ENCODE peak calls at places on chromosome 16, in five cellular contexts. L is endothelial cell of umbilical vein, A is neuronal stem cell, R is testis, U is astrocyte. N is an unnamed sample.

GRCh38 chr16:54867302-54867832 is 63.3 kb upstream of the IRX5 start:
- DNase-seq in L (no peak), A (no peak), R (no peak), U (no peak), N (no peak)

GRCh38 chr16:74842413-74842812 is 67.8 kb upstream of the FA2H start:
- DNase-seq in L (no peak), A (no peak), R (no peak), U (no peak), N (no peak)

GRCh38 chr16:69318911-69319289 is 7.8 kb downstream of the VPS4A start:
- DNase-seq in L (no peak), A (no peak), R (no peak), U (no peak), N (no peak)

GRCh38 chr16:19417640-19418039 is at the start of gene TMC5:
- DNase-seq in L (no peak), A (no peak), R (no peak), U (no peak), N (no peak)

GRCh38 chr16:19136549-19137196 is 22.9 kb downstream of the ITPRIPL2 start:
- DNase-seq in L (no peak), A (no peak), R (no peak), U (no peak), N (no peak)

GRCh38 chr16:17301593-17302135 is 169.1 kb downstream of the XYLT1 start:
- DNase-seq in L (no peak), A (no peak), R (no peak), U (no peak), N (no peak)

GRCh38 chr16:17847234-17847795 is 376.6 kb upstream of the XYLT1 start:
- DNase-seq in L (no peak), A (no peak), R (no peak), U (no peak), N (no peak)

GRCh38 chr16:22192261-22193133 is 13.6 kb upstream of the EEF2K start:
- DNase-seq in L (peak; percentile 99), A (no peak), R (peak; percentile 92), U (peak; percentile 93), N (peak; percentile 61)

GRCh38 chr16:86751081-86752030 is 173.0 kb downstream of the FOXL1 start:
- DNase-seq in L (peak; percentile 86), A (no peak), R (no peak), U (peak; percentile 88), N (no peak)

GRCh38 chr16:2056077-2056476 is 8.3 kb downstream of the TSC2 start:
- DNase-seq in L (no peak), A (no peak), R (no peak), U (no peak), N (no peak)

GRCh38 chr16:23058576-23058975 is 90.7 kb downstream of the USP31 start:
- DNase-seq in L (no peak), A (no peak), R (no peak), U (no peak), N (no peak)

GRCh38 chr16:79656537-79657115 is 56.1 kb upstream of the MAF start:
- DNase-seq in L (no peak), A (no peak), R (no peak), U (no peak), N (no peak)

GRCh38 chr16:1791256-1791942 is 2.1 kb downstream of the IGFALS start:
- DNase-seq in L (no peak), A (no peak), R (no peak), U (no peak), N (no peak)

GRCh38 chr16:54501797-54502196 is 215.2 kb upstream of the IRX3 start:
- DNase-seq in L (no peak), A (no peak), R (no peak), U (no peak), N (no peak)

GRCh38 chr16:26365555-26365954 is 673.8 kb downstream of the HS3ST4 start:
- DNase-seq in L (no peak), A (no peak), R (no peak), U (no peak), N (no peak)

GRCh38 chr16:27113341-27113841 is 46.7 kb downstream of the C16orf82 start:
- DNase-seq in L (no peak), A (no peak), R (no peak), U (no peak), N (peak; percentile 41)

DNA sequence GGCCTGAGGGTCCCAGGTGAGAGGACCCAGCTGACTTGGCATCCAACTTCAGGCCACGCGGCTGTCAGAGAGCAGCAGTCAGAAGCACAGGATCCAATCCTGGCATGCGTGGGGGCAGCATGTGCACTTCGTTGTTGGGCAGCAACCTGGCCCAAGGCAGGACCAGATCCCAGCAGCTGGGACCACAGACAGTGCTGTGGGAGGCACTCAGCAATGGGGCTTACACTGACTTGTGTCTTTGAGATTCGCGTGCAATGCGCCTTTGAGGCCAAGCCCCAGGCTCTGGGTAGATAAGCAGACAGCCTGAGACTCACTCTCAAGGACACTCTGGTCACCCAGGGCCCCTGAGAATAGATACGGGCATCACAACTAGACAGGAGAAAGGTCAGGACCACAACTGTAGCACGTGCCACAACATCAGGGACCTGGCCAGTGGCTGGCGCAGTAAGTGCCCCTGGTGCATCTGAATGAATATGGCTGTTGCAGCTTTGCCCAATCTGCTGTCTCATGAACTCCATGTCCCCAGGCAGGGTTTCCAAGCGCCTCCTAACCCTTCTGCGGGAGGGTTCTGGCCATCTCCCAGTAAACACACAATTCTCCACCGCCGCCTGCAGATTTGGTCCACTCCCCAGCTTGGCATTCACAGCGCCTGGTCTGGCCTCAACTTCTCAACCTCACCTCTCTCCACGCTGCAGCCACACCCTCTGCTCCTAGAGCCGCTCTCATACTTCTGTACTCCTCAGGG is 3.2 kb downstream of the PAM16 start:
- DNase-seq in L (no peak), A (no peak), R (peak; percentile 77), U (no peak), N (no peak)
- H3K36me3 ChIP-seq in L (peaks cover 3% of the 10 kb centered on the region), A (peaks cover 5% of the 10 kb centered on the region), R (no peaks in the 10 kb centered on the region), U (no peaks in the 10 kb centered on the region), N (no peaks in the 10 kb centered on the region)

GRCh38 chr16:51542856-51543510 is 391.9 kb upstream of the SALL1 start:
- DNase-seq in L (no peak), A (peak; percentile 71), R (no peak), U (no peak), N (no peak)
- H3K4me1 ChIP-seq in L (peaks cover 21% of the 10 kb centered on the region), A (peaks cover 42% of the 10 kb centered on the region), R (no peaks in the 10 kb centered on the region), U (peaks cover 20% of the 10 kb centered on the region), N (no peaks in the 10 kb centered on the region)

GRCh38 chr16:30379165-30379783 is 3.1 kb downstream of the SEPTIN1 start:
- DNase-seq in L (no peak), A (no peak), R (no peak), U (no peak), N (no peak)

GRCh38 chr16:30377050-30377811 is 2.6 kb downstream of the MYL11 start:
- DNase-seq in L (no peak), A (no peak), R (no peak), U (peak; percentile 13), N (no peak)

GRCh38 chr16:30376508-30376907 is 1.9 kb downstream of the MYL11 start:
- DNase-seq in L (no peak), A (no peak), R (no peak), U (no peak), N (no peak)

GRCh38 chr16:30378236-30379164 is 3.9 kb downstream of the SEPTIN1 start:
- DNase-seq in L (peak; percentile 99), A (peak; percentile 98), R (peak; percentile 99), U (peak; percentile 90), N (peak; percentile 98)

DNA sequence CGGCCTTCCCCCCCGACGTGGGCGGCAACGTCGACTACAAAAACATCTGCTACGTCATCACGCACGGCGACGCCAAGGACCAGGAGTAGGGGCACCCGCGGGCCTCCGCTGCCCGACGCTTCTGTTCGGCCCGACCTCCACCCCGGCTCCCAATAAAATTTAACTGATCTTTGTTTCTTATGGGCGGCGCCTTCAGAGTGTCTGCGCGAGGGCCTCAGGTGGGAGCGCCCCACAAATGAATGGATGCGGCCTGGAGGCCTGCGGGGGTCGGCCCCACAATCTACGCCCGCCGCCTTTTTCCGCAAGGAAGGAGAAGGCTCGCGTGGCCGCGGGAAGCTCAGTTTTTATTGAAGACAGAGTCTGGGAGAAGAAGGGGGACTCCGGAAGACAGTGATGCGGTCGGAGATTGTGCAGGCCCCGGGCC is 3.2 kb downstream of the MYL11 start:
- DNase-seq in L (peak; percentile 92), A (peak; percentile 85), R (peak; percentile 95), U (peak; percentile 78), N (peak; percentile 95)
- H3K36me3 ChIP-seq in L (no peaks in the 10 kb centered on the region), A (no peaks in the 10 kb centered on the region), R (no peaks in the 10 kb centered on the region), U (no peaks in the 10 kb centered on the region), N (no peaks in the 10 kb centered on the region)

DNA sequence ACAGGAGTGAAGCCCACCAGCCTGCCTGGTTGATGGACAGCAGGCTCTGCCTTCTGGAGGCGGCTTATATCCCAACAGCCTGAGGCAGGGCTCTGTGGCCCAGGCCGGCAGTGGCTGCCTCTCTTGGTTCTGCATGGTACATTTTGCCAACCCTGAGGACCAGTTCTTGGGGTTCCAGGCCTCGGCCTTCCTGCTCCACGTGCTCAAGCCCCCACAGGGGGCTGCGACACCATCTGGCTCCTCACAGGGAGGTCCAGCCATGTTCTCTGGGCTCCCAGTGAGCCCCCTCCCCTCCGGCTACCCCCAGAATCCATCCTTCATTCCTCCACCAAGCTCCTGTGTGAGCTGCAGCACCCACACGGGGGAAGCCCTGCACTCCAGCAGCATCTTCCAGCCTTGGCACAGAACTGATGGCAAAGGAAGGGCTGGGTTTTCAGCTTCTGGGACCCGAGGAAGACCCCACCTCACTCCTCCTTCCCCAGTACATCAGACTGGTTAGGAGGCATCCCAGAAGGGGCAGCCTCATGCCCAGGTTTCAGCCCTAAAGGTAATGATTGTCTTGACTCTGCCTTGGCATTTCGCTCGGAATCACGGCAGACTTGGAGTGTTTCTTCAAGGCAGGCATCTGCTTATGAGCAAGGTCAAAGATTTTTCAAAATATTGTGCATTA is 231.2 kb downstream of the CPPED1 start:
- DNase-seq in L (no peak), A (no peak), R (no peak), U (no peak), N (no peak)
- H3K4me1 ChIP-seq in L (no peaks in the 10 kb centered on the region), A (no peaks in the 10 kb centered on the region), R (peaks cover 4% of the 10 kb centered on the region), U (no peaks in the 10 kb centered on the region), N (peaks cover 4% of the 10 kb centered on the region)

GRCh38 chr16:53495325-53495724 is 7.7 kb downstream of the AKTIP start:
- DNase-seq in L (no peak), A (no peak), R (no peak), U (no peak), N (no peak)
- H3K36me3 ChIP-seq in L (peaks cover 22% of the 10 kb centered on the region), A (peaks cover 29% of the 10 kb centered on the region), R (no peaks in the 10 kb centered on the region), U (peaks cover 38% of the 10 kb centered on the region), N (peaks cover 1% of the 10 kb centered on the region)

GRCh38 chr16:81600275-81600674 is 155.7 kb downstream of the CMIP start:
- DNase-seq in L (peak; percentile 46), A (peak; percentile 31), R (no peak), U (peak; percentile 84), N (peak; percentile 80)

GRCh38 chr16:81597079-81597658 is 152.6 kb downstream of the CMIP start:
- DNase-seq in L (no peak), A (no peak), R (no peak), U (no peak), N (peak; percentile 80)

GRCh38 chr16:81599034-81599744 is 154.6 kb downstream of the CMIP start:
- DNase-seq in L (no peak), A (no peak), R (no peak), U (no peak), N (no peak)

GRCh38 chr16:81595676-81596292 is 151.2 kb downstream of the CMIP start:
- DNase-seq in L (peak; percentile 59), A (no peak), R (no peak), U (no peak), N (no peak)

GRCh38 chr16:81598083-81598482 is 153.5 kb downstream of the CMIP start:
- DNase-seq in L (no peak), A (no peak), R (no peak), U (no peak), N (no peak)
- H3K4me1 ChIP-seq in L (no peaks in the 10 kb centered on the region), A (peaks cover 12% of the 10 kb centered on the region), R (no peaks in the 10 kb centered on the region), U (peaks cover 24% of the 10 kb centered on the region), N (peaks cover 53% of the 10 kb centered on the region)